ENCODE peak calls at places on chromosomes 6 and 20, in nine cellular contexts. A, Z, F, L, X, M, U, H and J are unnamed samples.
A peak's percentile ranks its signal among the peaks of the same experiment; 100 is the strongest.

GRCh38 chr6:15674690-15675386 is 12.0 kb upstream of the DTNBP1 start:
- DNase-seq in A (no peak), Z (no peak), F (no peak), L (no peak), X (no peak), M (no peak), U (no peak), H (no peak), J (no peak)

GRCh38 chr6:88633782-88634181 is 329.6 kb downstream of the RNGTT start:
- DNase-seq in A (no peak), Z (no peak), F (no peak), L (no peak), X (no peak), M (no peak), U (no peak), H (no peak), J (no peak)

GRCh38 chr20:32980990-32981389 is 23.2 kb downstream of the SUN5 start:
- DNase-seq in A (no peak), Z (no peak), F (no peak), L (no peak), X (no peak), M (no peak), U (no peak), H (no peak), J (no peak)

GRCh38 chr20:35558416-35558815 is 16.5 kb downstream of the ERGIC3 start:
- DNase-seq in A (no peak), Z (no peak), F (no peak), L (no peak), X (no peak), M (no peak), U (no peak), H (no peak), J (no peak)

GRCh38 chr6:108556864-108557493 is 3.7 kb upstream of the FOXO3 start:
- DNase-seq in A (no peak), Z (peak; percentile 20), F (peak; percentile 94), L (peak; percentile 22), X (no peak), M (no peak), U (no peak), H (no peak), J (no peak)

GRCh38 chr20:59933296-59933848 is at the start of gene SYCP2:
- DNase-seq in A (no peak), Z (peak; percentile 25), F (no peak), L (no peak), X (no peak), M (no peak), U (no peak), H (peak; percentile 61), J (no peak)

GRCh38 chr6:161434331-161434730 is 160.5 kb upstream of the AGPAT4 start:
- DNase-seq in A (no peak), Z (peak; percentile 59), F (no peak), L (no peak), X (no peak), M (no peak), U (no peak), H (peak; percentile 50), J (no peak)

GRCh38 chr20:23160536-23161243 is 74.6 kb upstream of the CD93 start:
- DNase-seq in A (no peak), Z (peak; percentile 48), F (no peak), L (peak; percentile 42), X (no peak), M (no peak), U (no peak), H (peak; percentile 41), J (no peak)

GRCh38 chr6:155883741-155884140 is 428.1 kb upstream of the NOX3 start:
- DNase-seq in A (no peak), Z (peak; percentile 83), F (peak; percentile 76), L (no peak), X (peak; percentile 95), M (no peak), U (no peak), H (peak; percentile 14), J (no peak)

GRCh38 chr20:59010995-59011873 is 4.2 kb upstream of the CTSZ start:
- DNase-seq in A (no peak), Z (peak; percentile 94), F (peak; percentile 71), L (peak; percentile 15), X (peak; percentile 98), M (no peak), U (no peak), H (peak; percentile 91), J (peak; percentile 90)

GRCh38 chr20:17295151-17295726 is 68.4 kb downstream of the PCSK2 start:
- DNase-seq in A (no peak), Z (no peak), F (no peak), L (no peak), X (no peak), M (no peak), U (no peak), H (no peak), J (no peak)

GRCh38 chr6:5541751-5542432 is 280.6 kb downstream of the FARS2 start:
- DNase-seq in A (no peak), Z (peak; percentile 34), F (peak; percentile 33), L (no peak), X (no peak), M (no peak), U (peak; percentile 78), H (peak; percentile 17), J (peak; percentile 75)

GRCh38 chr6:115914098-115914497 is 146.6 kb downstream of the FRK start:
- DNase-seq in A (no peak), Z (no peak), F (no peak), L (no peak), X (no peak), M (no peak), U (no peak), H (no peak), J (no peak)

GRCh38 chr20:50403565-50404418 is 106.4 kb upstream of the PTPN1 start:
- DNase-seq in A (no peak), Z (no peak), F (no peak), L (no peak), X (no peak), M (no peak), U (no peak), H (no peak), J (no peak)

GRCh38 chr20:10917826-10918225 is 244.0 kb upstream of the JAG1 start:
- DNase-seq in A (no peak), Z (no peak), F (no peak), L (no peak), X (no peak), M (no peak), U (no peak), H (no peak), J (no peak)

GRCh38 chr20:57803718-57804005 is 93.8 kb upstream of the PMEPA1 start:
- DNase-seq in A (no peak), Z (no peak), F (no peak), L (no peak), X (no peak), M (no peak), U (no peak), H (no peak), J (no peak)

GRCh38 chr6:50602191-50602810 is 111.0 kb upstream of the TFAP2D start:
- DNase-seq in A (peak; percentile 36), Z (peak; percentile 2), F (peak; percentile 21), L (peak; percentile 43), X (peak; percentile 37), M (no peak), U (peak; percentile 2), H (peak; percentile 41), J (no peak)

GRCh38 chr6:35090734-35091133 is 50.4 kb downstream of the TCP11 start:
- DNase-seq in A (no peak), Z (no peak), F (no peak), L (no peak), X (no peak), M (no peak), U (no peak), H (no peak), J (no peak)

GRCh38 chr6:3231213-3232016 is 4.0 kb upstream of the TUBB2B start:
- DNase-seq in A (no peak), Z (peak; percentile 74), F (peak; percentile 74), L (peak; percentile 92), X (peak; percentile 46), M (no peak), U (no peak), H (peak; percentile 88), J (peak; percentile 16)

GRCh38 chr6:125866433-125866832 is 75.7 kb downstream of the NCOA7 start:
- DNase-seq in A (no peak), Z (no peak), F (no peak), L (no peak), X (no peak), M (no peak), U (no peak), H (no peak), J (no peak)

GRCh38 chr6:30344191-30344867 is 627 bp upstream of the RPP21 start:
- DNase-seq in A (no peak), Z (no peak), F (no peak), L (no peak), X (no peak), M (no peak), U (no peak), H (peak; percentile 29), J (no peak)
- H2AFZ ChIP-seq in A (peak overlapping the region; percentile 63), Z (peak overlapping the region; percentile 84), F (peak overlapping the region; percentile 93), L (peak overlapping the region; percentile 93), X (peak overlapping the region; percentile 84), M (peak overlapping the region; percentile 73), U (no peak overlapping the region), H (peak overlapping the region; percentile 88), J (peak overlapping the region; percentile 97)

GRCh38 chr20:61650912-61651733 is 399.1 kb downstream of the CDH4 start:
- DNase-seq in A (no peak), Z (no peak), F (no peak), L (no peak), X (no peak), M (no peak), U (no peak), H (no peak), J (no peak)
- H3K4me2 ChIP-seq in A (no peak overlapping the region), Z (no peak overlapping the region), F (no peak overlapping the region), L (no peak overlapping the region), X (no peak overlapping the region), M (no peak overlapping the region), U (no peak overlapping the region), H (no peak overlapping the region), J (no peak overlapping the region)

DNA sequence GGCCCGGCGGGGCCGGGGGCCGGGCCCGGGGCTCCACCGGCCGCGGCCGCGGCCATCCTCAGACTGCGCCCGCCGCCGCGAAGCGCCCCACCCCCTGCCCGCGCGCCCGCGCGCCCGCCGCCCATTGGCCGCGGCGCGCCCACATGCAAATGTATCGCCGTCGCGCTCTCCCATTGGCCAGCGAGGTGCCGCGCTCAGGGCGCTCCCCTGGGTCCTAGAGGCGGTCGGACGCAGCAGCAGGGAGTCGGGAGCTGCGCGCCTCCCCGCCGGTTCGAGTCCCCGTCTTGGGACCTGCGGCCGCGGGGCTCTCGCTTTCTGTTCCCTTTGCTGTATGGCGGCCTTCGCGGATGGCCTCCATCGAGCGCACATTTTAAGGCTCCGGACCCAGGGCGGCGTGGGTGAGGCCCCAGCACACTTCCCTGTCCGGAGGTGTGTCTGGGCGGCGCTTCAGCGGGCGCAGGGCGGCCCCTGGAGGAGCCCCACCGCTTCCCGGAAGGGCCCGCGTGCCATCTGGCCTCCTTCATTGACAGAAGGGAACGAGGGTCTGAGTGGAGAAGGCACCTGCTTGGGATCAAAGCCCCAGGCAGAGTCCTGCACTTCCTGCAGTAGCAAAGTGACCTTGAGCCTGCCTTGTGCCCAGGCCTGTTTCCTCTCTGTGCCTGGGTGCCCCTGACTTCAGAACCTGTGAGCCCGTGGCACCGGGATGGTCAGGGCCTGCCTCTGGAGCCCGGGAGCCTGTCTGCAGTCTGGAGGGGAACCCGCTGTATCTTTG is at the start of gene CABLES2:
- DNase-seq in A (peak; percentile 96), Z (peak; percentile 94), F (peak; percentile 92), L (peak; percentile 98), X (peak; percentile 89), M (peak; percentile 58), U (peak; percentile 83), H (peak; percentile 98), J (peak; percentile 85)
- H2AFZ ChIP-seq in A (peak within 1 kb of the TSS; percentile 65), Z (peak within 1 kb of the TSS; percentile 78), F (peak within 1 kb of the TSS; percentile 99), L (peak within 1 kb of the TSS; percentile 91), X (peak within 1 kb of the TSS; percentile 95), M (peak within 1 kb of the TSS; percentile 96), U (peak within 1 kb of the TSS; percentile 68), H (peak within 1 kb of the TSS; percentile 88), J (peak within 1 kb of the TSS; percentile 81)

GRCh38 chr6:106055442-106055975 is 30.6 kb upstream of the PRDM1 start:
- DNase-seq in A (no peak), Z (no peak), F (no peak), L (no peak), X (no peak), M (no peak), U (no peak), H (no peak), J (no peak)
- H3K4me2 ChIP-seq in A (no peak overlapping the region), Z (no peak overlapping the region), F (no peak overlapping the region), L (no peak overlapping the region), X (no peak overlapping the region), M (no peak overlapping the region), U (no peak overlapping the region), H (no peak overlapping the region), J (no peak overlapping the region)